ENCODE peak calls at places on chromosomes 7 and 10, in ten cellular contexts. R is foreskin fibroblast, X is heart left ventricle, L is GM10248, S is cardiac fibroblast, K is A549, T is GM12865, O is fibroblast of pulmonary artery, V is fibroblast of mammary gland, M is choroid plexus epithelial cell. B is an unnamed sample.

GRCh38 chr7:155741061-155741460 is 71.2 kb downstream of the SHH start:
- DNase-seq in M (peak; percentile 34), K (no peak), V (no peak), L (no peak), S (no peak), T (peak; percentile 85), X (no peak), O (no peak), R (no peak), B (no peak)

GRCh38 chr7:36460811-36461429 is 71.3 kb downstream of the ANLN start:
- DNase-seq in S (no peak), K (no peak), O (no peak), V (no peak), T (no peak), L (no peak), M (no peak), R (no peak), X (no peak), B (no peak)

GRCh38 chr7:29946428-29947186 is 43.0 kb downstream of the SCRN1 start:
- DNase-seq in K (peak; percentile 12), T (peak; percentile 20), M (peak; percentile 34), V (peak; percentile 46), O (peak; percentile 54), L (no peak), R (no peak), S (peak; percentile 41), X (peak; percentile 38), B (no peak)

GRCh38 chr7:136857573-136857972 is 10.9 kb upstream of the CHRM2 start:
- DNase-seq in R (no peak), T (no peak), K (no peak), L (no peak), O (peak; percentile 59), S (peak; percentile 44), M (peak; percentile 59), X (no peak), V (peak; percentile 15), B (no peak)

GRCh38 chr7:25854608-25855497 is 297.1 kb upstream of the NFE2L3 start:
- DNase-seq in V (peak; percentile 100), R (peak; percentile 98), M (peak; percentile 100), S (peak; percentile 41), X (peak; percentile 44), O (peak; percentile 83), L (no peak), T (peak; percentile 70), K (peak; percentile 89), B (peak; percentile 54)

GRCh38 chr10:96395931-96396877 is 37.4 kb upstream of the OPALIN start:
- DNase-seq in S (peak; percentile 80), T (peak; percentile 81), R (peak; percentile 60), M (peak; percentile 89), L (peak; percentile 86), O (peak; percentile 81), X (peak; percentile 63), V (peak; percentile 65), K (peak; percentile 91), B (peak; percentile 84)

GRCh38 chr7:28378574-28379149 is 33.7 kb upstream of the CREB5 start:
- DNase-seq in V (peak; percentile 25), T (no peak), K (no peak), R (no peak), M (no peak), O (no peak), X (no peak), L (no peak), S (peak; percentile 17), B (no peak)

GRCh38 chr10:131155903-131156285 is 155.6 kb downstream of the TCERG1L start:
- DNase-seq in R (no peak), X (no peak), K (no peak), O (no peak), T (no peak), S (no peak), M (no peak), V (no peak), L (no peak), B (no peak)

GRCh38 chr10:3213174-3213573 is 40.6 kb upstream of the PITRM1 start:
- DNase-seq in M (peak; percentile 56), V (peak; percentile 33), L (no peak), O (peak; percentile 21), R (no peak), S (no peak), T (no peak), K (no peak), X (peak; percentile 53), B (no peak)

GRCh38 chr10:103872137-103872933 is 17.0 kb upstream of the SH3PXD2A start:
- DNase-seq in V (peak; percentile 56), L (no peak), X (no peak), S (peak; percentile 36), O (no peak), M (no peak), T (no peak), R (no peak), K (no peak), B (no peak)

GRCh38 chr10:6583447-6583846 is 3.4 kb upstream of the PRKCQ start:
- DNase-seq in R (no peak), T (no peak), V (no peak), O (no peak), X (no peak), K (no peak), L (no peak), S (no peak), M (no peak), B (no peak)

GRCh38 chr10:95333997-95334792 is 43.4 kb upstream of the PDLIM1 start:
- DNase-seq in R (peak; percentile 77), K (peak; percentile 35), M (peak; percentile 92), O (peak; percentile 99), S (peak; percentile 94), V (peak; percentile 94), X (peak; percentile 90), T (no peak), L (no peak), B (no peak)

GRCh38 chr7:24108906-24109376 is 175.0 kb upstream of the NPY start:
- DNase-seq in T (peak; percentile 41), K (no peak), O (no peak), L (no peak), M (no peak), X (no peak), V (no peak), S (no peak), R (no peak), B (no peak)

DNA sequence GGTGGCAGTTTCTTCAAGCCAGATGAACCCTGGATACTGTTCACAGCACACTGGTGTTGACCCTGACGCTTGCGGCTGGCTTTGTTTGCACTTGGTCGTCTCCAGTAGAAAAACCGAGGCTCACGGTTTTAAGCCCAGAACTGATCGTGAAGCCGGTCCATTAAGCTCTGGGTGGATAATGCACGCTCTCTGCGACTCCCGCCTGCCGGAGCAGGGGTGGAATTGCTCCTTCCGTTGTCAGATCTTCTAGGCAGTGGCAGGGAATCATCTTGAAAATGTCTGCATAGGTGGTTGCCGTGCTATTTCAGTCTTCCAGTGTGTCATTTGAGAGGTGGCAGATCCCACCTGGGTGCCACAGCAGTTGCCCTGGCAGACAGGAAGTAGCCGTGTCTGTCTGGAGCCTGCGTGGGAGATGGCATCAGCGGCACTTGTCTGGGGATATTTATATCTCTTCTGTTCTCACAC is 35.9 kb upstream of the AP5Z1 start:
- DNase-seq in T (peak; percentile 64), K (peak; percentile 80), S (peak; percentile 81), O (peak; percentile 81), L (no peak), M (peak; percentile 76), V (peak; percentile 64), R (no peak), X (peak; percentile 60), B (no peak)
- TF ChIP-seq CTCF in T (peak; percentile 22), K (no peak), S (peak; percentile 80), O (peak; percentile 63), L (no peak), M (peak; percentile 69), V (peak; percentile 50), R (no peak), X (peak; percentile 41), B (no peak)

DNA sequence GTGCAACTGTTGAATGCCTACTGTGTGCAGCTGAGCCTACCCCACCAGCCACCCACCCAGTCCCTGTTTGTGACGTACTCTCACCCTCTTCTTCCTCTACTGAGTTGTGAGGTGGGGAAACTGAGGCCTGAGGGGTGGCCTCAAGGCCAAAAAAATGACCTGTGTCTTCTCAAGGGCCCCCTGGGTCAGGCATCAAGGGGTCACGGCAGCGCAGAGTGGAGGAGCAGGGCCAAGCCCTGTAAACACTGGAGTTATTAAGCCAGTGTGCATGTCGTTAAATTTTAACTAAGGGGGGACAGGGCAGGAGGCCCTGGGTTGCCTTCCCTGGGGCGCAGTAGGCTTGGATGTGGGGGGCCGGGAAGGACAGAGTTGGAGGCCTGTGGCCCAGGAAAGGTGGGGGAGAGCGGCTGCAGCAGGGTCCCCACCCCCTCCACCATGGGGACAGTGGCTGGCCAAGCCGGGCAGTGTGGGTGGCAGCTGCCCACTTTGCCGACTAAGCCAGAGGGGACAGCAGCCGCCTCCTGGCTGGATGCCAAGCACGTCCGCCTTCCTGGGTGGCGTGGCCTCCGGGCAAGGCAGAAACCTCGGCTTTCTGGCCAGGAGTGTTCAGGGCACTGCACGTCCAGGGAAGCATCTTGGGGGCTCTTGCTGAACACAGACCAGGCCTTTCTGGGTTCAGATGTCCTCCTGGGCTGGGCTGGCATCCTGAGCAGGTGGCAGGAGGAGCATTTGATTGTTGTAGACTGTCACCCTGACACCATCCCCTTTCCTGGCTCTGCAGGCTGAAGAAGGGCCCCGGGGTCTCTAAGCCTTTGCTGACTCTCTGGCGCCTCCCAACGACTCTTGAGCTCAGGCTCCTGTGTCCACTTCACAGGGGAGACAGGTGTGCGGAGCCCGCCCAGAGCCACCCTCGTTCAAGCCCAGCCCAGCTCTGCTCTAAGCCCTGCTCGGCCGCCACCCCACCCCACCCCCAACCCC is 1.9 kb downstream of the SLC29A4 start:
- DNase-seq in T (peak; percentile 70), K (peak; percentile 83), M (peak; percentile 36), V (peak; percentile 6), R (no peak), X (no peak), L (peak; percentile 69), O (no peak), S (peak; percentile 15), B (peak; percentile 82)
- TF ChIP-seq CTCF in T (peak; percentile 56), K (peak; percentile 60), M (peak; percentile 57), V (peak; percentile 23), R (peak; percentile 3), X (no peak), L (peak; percentile 57), O (peak; percentile 28), S (peak; percentile 30), B (peak; percentile 62)

DNA sequence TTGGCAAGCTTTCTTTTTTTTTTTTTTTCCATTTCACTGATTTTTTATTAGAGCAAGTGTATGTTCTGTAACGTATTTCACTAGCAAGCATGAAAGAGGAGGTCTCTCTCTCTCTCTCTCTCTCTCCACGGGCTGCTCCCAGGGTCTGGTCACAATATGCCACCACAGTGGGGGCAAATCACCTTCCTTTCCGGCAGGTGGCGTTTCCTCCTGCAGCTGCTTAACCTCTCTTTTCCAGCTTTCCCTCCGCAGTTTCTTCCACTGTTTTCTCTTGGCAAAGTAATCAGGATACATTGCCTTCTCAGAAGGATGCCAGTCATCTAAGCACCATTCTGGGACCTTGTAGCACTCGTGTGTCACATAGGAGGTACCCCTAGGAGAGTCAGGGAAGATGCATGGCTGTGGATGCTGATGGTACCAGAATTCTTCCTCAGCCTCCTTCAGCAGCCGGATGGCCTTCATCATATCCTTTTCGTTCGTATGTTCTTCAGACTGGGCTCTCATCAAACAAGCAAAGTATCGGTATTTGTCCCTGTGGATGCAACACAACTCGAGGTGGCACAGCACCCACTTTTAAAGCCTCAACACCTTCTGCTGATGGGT is 197.3 kb upstream of the PODXL start:
- DNase-seq in L (no peak), S (peak; percentile 2), M (peak; percentile 4), X (no peak), R (no peak), V (no peak), K (peak; percentile 61), T (no peak), O (peak; percentile 2), B (no peak)
- TF ChIP-seq CTCF in L (peak; percentile 5), S (peak; percentile 28), M (peak; percentile 44), X (no peak), R (peak; percentile 37), V (peak; percentile 30), K (peak; percentile 60), T (no peak), O (peak; percentile 34), B (peak; percentile 28)

GRCh38 chr10:112763916-112764520 is 186.0 kb upstream of the TCF7L2 start:
- DNase-seq in S (peak; percentile 65), X (no peak), V (no peak), K (no peak), O (no peak), R (no peak), T (no peak), L (no peak), M (peak; percentile 62), B (no peak)
- TF ChIP-seq CTCF in S (no peak), X (no peak), V (no peak), K (no peak), O (no peak), R (no peak), T (no peak), L (no peak), M (no peak), B (no peak)

B was measured in GM13977.